ENCODE peak calls at places on chromosome 6, in seven cellular contexts. One of them, this sample, is unnamed.

GRCh38 chr6:116247285-116247684 is 6.6 kb downstream of the TSPYL4 start:
- DNase-seq in psoas muscle: no peak
- DNase-seq in Peyer's patch: no peak
- DNase-seq in A549: no peak
- DNase-seq in mammary epithelial cell: no peak
- DNase-seq in HFF-Myc: no peak
- DNase-seq in GM10248: no peak
- DNase-seq in this sample: no peak

GRCh38 chr6:43912598-43913387 is 142.8 kb downstream of the VEGFA start:
- DNase-seq in A549: no peak
- DNase-seq in Peyer's patch: no peak
- DNase-seq in psoas muscle: no peak
- DNase-seq in HFF-Myc: no peak
- DNase-seq in mammary epithelial cell: no peak
- DNase-seq in GM10248: no peak
- DNase-seq in this sample: no peak

GRCh38 chr6:41505084-41506049 is 40.8 kb upstream of the FOXP4 start:
- DNase-seq in mammary epithelial cell: peak; percentile 27
- DNase-seq in HFF-Myc: peak; percentile 21
- DNase-seq in Peyer's patch: peak; percentile 71
- DNase-seq in A549: no peak
- DNase-seq in GM10248: peak; percentile 78
- DNase-seq in psoas muscle: peak; percentile 78
- DNase-seq in this sample: no peak

GRCh38 chr6:89475634-89476033 is 42.7 kb downstream of the ANKRD6 start:
- DNase-seq in Peyer's patch: no peak
- DNase-seq in A549: no peak
- DNase-seq in GM10248: no peak
- DNase-seq in psoas muscle: no peak
- DNase-seq in mammary epithelial cell: peak; percentile 35
- DNase-seq in HFF-Myc: no peak
- DNase-seq in this sample: no peak

GRCh38 chr6:155481215-155481614 is 25.6 kb upstream of the NOX3 start:
- DNase-seq in mammary epithelial cell: no peak
- DNase-seq in A549: no peak
- DNase-seq in psoas muscle: no peak
- DNase-seq in HFF-Myc: no peak
- DNase-seq in GM10248: no peak
- DNase-seq in Peyer's patch: no peak
- DNase-seq in this sample: no peak

GRCh38 chr6:73323323-73323722 is 30.8 kb downstream of the DPPA5 start:
- DNase-seq in Peyer's patch: no peak
- DNase-seq in psoas muscle: no peak
- DNase-seq in mammary epithelial cell: no peak
- DNase-seq in GM10248: no peak
- DNase-seq in HFF-Myc: no peak
- DNase-seq in A549: no peak
- DNase-seq in this sample: no peak

GRCh38 chr6:16639689-16640480 is 121.4 kb downstream of the ATXN1 start:
- DNase-seq in psoas muscle: no peak
- DNase-seq in GM10248: no peak
- DNase-seq in A549: peak; percentile 25
- DNase-seq in Peyer's patch: no peak
- DNase-seq in mammary epithelial cell: peak; percentile 78
- DNase-seq in HFF-Myc: peak; percentile 42
- DNase-seq in this sample: no peak

GRCh38 chr6:110449545-110449903 is 26.9 kb downstream of the SLC22A16 start:
- DNase-seq in psoas muscle: no peak
- DNase-seq in mammary epithelial cell: no peak
- DNase-seq in A549: no peak
- DNase-seq in GM10248: no peak
- DNase-seq in HFF-Myc: no peak
- DNase-seq in Peyer's patch: no peak
- DNase-seq in this sample: no peak

GRCh38 chr6:40395066-40395697 is 192.0 kb downstream of the LRFN2 start:
- DNase-seq in HFF-Myc: no peak
- DNase-seq in A549: no peak
- DNase-seq in mammary epithelial cell: no peak
- DNase-seq in GM10248: no peak
- DNase-seq in Peyer's patch: no peak
- DNase-seq in psoas muscle: peak; percentile 52
- DNase-seq in this sample: no peak

GRCh38 chr6:84653027-84653551 is 111.3 kb downstream of the TBX18 start:
- DNase-seq in HFF-Myc: no peak
- DNase-seq in Peyer's patch: no peak
- DNase-seq in psoas muscle: no peak
- DNase-seq in A549: no peak
- DNase-seq in GM10248: no peak
- DNase-seq in mammary epithelial cell: no peak
- DNase-seq in this sample: no peak

GRCh38 chr6:111625511-111626331 is 20.0 kb upstream of the TRAF3IP2 start:
- DNase-seq in Peyer's patch: no peak
- DNase-seq in A549: no peak
- DNase-seq in HFF-Myc: no peak
- DNase-seq in psoas muscle: peak; percentile 60
- DNase-seq in mammary epithelial cell: peak; percentile 53
- DNase-seq in GM10248: no peak
- DNase-seq in this sample: no peak

GRCh38 chr6:1575213-1576041 is 34.3 kb upstream of the FOXC1 start:
- DNase-seq in Peyer's patch: no peak
- DNase-seq in A549: no peak
- DNase-seq in HFF-Myc: no peak
- DNase-seq in mammary epithelial cell: no peak
- DNase-seq in GM10248: no peak
- DNase-seq in psoas muscle: no peak
- DNase-seq in this sample: no peak

GRCh38 chr6:144797881-144798589 is 512.9 kb downstream of the UTRN start:
- DNase-seq in GM10248: no peak
- DNase-seq in A549: peak; percentile 44
- DNase-seq in Peyer's patch: no peak
- DNase-seq in psoas muscle: no peak
- DNase-seq in mammary epithelial cell: peak; percentile 16
- DNase-seq in HFF-Myc: peak; percentile 27
- DNase-seq in this sample: no peak

GRCh38 chr6:125832396-125832795 is 41.6 kb downstream of the NCOA7 start:
- DNase-seq in A549: no peak
- DNase-seq in psoas muscle: no peak
- DNase-seq in mammary epithelial cell: no peak
- DNase-seq in GM10248: no peak
- DNase-seq in HFF-Myc: no peak
- DNase-seq in Peyer's patch: no peak
- DNase-seq in this sample: no peak

GRCh38 chr6:30843611-30843998 is 40.7 kb upstream of the DDR1 start:
- DNase-seq in A549: no peak
- DNase-seq in psoas muscle: no peak
- DNase-seq in HFF-Myc: no peak
- DNase-seq in Peyer's patch: peak; percentile 5
- DNase-seq in mammary epithelial cell: no peak
- DNase-seq in GM10248: no peak
- DNase-seq in this sample: no peak

GRCh38 chr6:30841644-30842504 is 42.4 kb upstream of the DDR1 start:
- DNase-seq in mammary epithelial cell: no peak
- DNase-seq in GM10248: no peak
- DNase-seq in psoas muscle: no peak
- DNase-seq in Peyer's patch: peak; percentile 7
- DNase-seq in A549: no peak
- DNase-seq in HFF-Myc: no peak
- DNase-seq in this sample: no peak

GRCh38 chr6:30842754-30843610 is 41.3 kb upstream of the DDR1 start:
- DNase-seq in Peyer's patch: peak; percentile 10
- DNase-seq in A549: no peak
- DNase-seq in mammary epithelial cell: no peak
- DNase-seq in GM10248: no peak
- DNase-seq in psoas muscle: no peak
- DNase-seq in HFF-Myc: no peak
- DNase-seq in this sample: no peak

GRCh38 chr6:30845183-30845582 is 39.1 kb upstream of the DDR1 start:
- DNase-seq in psoas muscle: no peak
- DNase-seq in HFF-Myc: no peak
- DNase-seq in GM10248: no peak
- DNase-seq in Peyer's patch: no peak
- DNase-seq in A549: no peak
- DNase-seq in mammary epithelial cell: no peak
- DNase-seq in this sample: no peak

GRCh38 chr6:30844118-30844535 is 40.2 kb upstream of the DDR1 start:
- DNase-seq in A549: peak; percentile 33
- DNase-seq in HFF-Myc: no peak
- DNase-seq in psoas muscle: no peak
- DNase-seq in mammary epithelial cell: no peak
- DNase-seq in GM10248: no peak
- DNase-seq in Peyer's patch: peak; percentile 13
- DNase-seq in this sample: no peak
- TF ChIP-seq CTCF in A549: no peak
- TF ChIP-seq CTCF in HFF-Myc: no peak
- TF ChIP-seq CTCF in psoas muscle: no peak
- TF ChIP-seq CTCF in mammary epithelial cell: no peak
- TF ChIP-seq CTCF in GM10248: no peak
- TF ChIP-seq CTCF in Peyer's patch: no peak
- TF ChIP-seq CTCF in this sample: peak; percentile 59

DNA sequence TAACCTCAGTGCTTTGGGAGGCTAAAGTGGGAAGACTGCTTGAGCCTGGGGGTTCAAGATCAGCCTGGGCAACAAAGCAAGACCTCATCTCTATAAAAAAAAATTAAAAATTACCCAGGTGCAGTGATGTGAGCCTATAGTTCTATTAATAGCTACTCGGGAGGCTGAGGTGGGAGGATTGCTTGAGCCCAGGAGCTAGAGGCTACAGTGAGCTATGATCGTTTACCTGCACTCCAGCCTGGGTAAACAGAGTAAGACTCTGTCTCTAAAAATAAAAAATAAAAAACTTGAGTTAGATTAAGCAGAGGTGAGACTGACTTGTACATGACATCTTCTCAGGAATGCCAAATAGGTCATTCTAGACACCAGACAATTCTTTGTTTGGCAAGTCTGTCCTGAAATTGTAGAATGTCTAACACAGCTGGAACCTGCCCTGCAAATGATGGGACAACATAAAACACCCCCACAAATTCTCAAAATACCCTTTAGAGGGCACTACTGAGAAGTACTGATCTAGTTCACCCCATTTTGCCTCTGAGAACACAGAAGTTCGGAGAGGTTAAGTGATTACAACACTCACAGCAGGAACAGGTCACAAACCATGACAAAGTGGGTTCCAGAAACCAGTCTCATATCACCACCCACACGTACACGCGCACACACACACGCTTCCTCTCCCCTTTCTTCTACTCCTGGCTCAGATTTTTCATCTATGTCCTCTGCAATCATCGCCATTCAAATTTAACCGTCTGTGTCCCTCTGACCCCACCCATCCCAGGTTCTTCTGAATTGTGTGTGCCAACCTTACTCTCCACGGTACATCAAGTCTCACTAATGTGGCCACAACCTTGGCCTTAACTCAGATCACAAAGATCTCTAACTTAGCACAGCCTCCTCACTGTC is 38.3 kb downstream of the ARHGAP18 start:
- DNase-seq in GM10248: peak; percentile 75
- DNase-seq in psoas muscle: no peak
- DNase-seq in Peyer's patch: no peak
- DNase-seq in HFF-Myc: no peak
- DNase-seq in mammary epithelial cell: no peak
- DNase-seq in A549: no peak
- DNase-seq in this sample: no peak
- TF ChIP-seq CTCF in GM10248: peak; percentile 36
- TF ChIP-seq CTCF in psoas muscle: no peak
- TF ChIP-seq CTCF in Peyer's patch: peak; percentile 64
- TF ChIP-seq CTCF in HFF-Myc: peak; percentile 16
- TF ChIP-seq CTCF in mammary epithelial cell: peak; percentile 7
- TF ChIP-seq CTCF in A549: no peak
- TF ChIP-seq CTCF in this sample: peak; percentile 39

GRCh38 chr6:34065470-34066283 is 80.2 kb downstream of the GRM4 start:
- DNase-seq in HFF-Myc: no peak
- DNase-seq in GM10248: no peak
- DNase-seq in A549: no peak
- DNase-seq in mammary epithelial cell: no peak
- DNase-seq in Peyer's patch: no peak
- DNase-seq in psoas muscle: no peak
- DNase-seq in this sample: no peak

GRCh38 chr6:34066284-34066571 is 79.7 kb downstream of the GRM4 start:
- DNase-seq in Peyer's patch: no peak
- DNase-seq in psoas muscle: no peak
- DNase-seq in GM10248: no peak
- DNase-seq in A549: no peak
- DNase-seq in HFF-Myc: no peak
- DNase-seq in mammary epithelial cell: peak; percentile 27
- DNase-seq in this sample: no peak

GRCh38 chr6:34066772-34067770 is 78.8 kb downstream of the GRM4 start:
- DNase-seq in psoas muscle: no peak
- DNase-seq in HFF-Myc: no peak
- DNase-seq in mammary epithelial cell: no peak
- DNase-seq in Peyer's patch: no peak
- DNase-seq in A549: no peak
- DNase-seq in GM10248: no peak
- DNase-seq in this sample: no peak

GRCh38 chr6:34068462-34069044 is 77.3 kb downstream of the GRM4 start:
- DNase-seq in psoas muscle: no peak
- DNase-seq in HFF-Myc: no peak
- DNase-seq in GM10248: no peak
- DNase-seq in mammary epithelial cell: no peak
- DNase-seq in Peyer's patch: no peak
- DNase-seq in A549: no peak
- DNase-seq in this sample: no peak

DNA sequence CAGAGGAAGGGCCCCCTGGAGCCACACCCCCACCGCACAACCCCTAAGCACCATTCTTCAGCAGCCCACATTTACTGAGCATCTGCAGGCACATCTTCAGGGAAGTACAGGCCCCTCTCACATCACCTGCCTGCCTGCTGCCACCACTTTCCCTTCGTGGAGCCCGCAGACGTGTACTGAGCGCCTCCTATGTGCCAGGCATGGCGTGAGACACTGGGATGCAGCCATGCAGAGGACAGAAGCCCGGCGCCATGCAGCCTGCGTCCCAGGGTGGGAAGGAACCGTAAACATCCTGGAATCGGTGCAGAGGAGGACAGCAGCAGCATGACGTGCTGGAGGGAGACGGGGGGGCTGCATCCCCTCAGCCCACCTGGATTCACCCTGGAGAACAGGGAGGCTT is 78.1 kb downstream of the GRM4 start:
- DNase-seq in Peyer's patch: no peak
- DNase-seq in GM10248: no peak
- DNase-seq in HFF-Myc: no peak
- DNase-seq in psoas muscle: no peak
- DNase-seq in A549: peak; percentile 37
- DNase-seq in mammary epithelial cell: no peak
- DNase-seq in this sample: no peak
- TF ChIP-seq CTCF in Peyer's patch: no peak
- TF ChIP-seq CTCF in GM10248: peak; percentile 24
- TF ChIP-seq CTCF in HFF-Myc: peak; percentile 23
- TF ChIP-seq CTCF in psoas muscle: no peak
- TF ChIP-seq CTCF in A549: peak; percentile 11
- TF ChIP-seq CTCF in mammary epithelial cell: no peak
- TF ChIP-seq CTCF in this sample: no peak

DNA sequence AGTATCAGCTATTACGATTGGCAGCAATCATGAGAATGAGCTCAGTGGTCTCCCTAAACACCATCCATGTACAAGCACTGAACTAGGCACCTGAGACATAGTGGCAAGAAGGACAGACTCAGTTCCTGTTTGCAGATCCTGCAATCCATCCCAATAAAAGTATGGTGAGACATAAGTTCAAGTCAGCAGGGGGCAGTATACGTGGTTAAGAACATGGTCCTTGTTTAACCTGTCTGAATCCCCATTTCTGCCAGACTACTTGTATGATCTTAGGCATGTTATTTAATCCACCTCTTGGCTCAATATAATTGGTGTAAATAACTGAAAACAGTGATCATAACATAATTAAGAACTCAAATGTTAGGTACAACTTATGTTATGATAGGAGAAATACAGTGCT is 33.2 kb upstream of the PNISR start:
- DNase-seq in psoas muscle: no peak
- DNase-seq in Peyer's patch: no peak
- DNase-seq in mammary epithelial cell: peak; percentile 12
- DNase-seq in HFF-Myc: peak; percentile 19
- DNase-seq in A549: peak; percentile 58
- DNase-seq in GM10248: no peak
- DNase-seq in this sample: no peak
- TF ChIP-seq CTCF in psoas muscle: no peak
- TF ChIP-seq CTCF in Peyer's patch: no peak
- TF ChIP-seq CTCF in mammary epithelial cell: peak; percentile 27
- TF ChIP-seq CTCF in HFF-Myc: no peak
- TF ChIP-seq CTCF in A549: no peak
- TF ChIP-seq CTCF in GM10248: no peak
- TF ChIP-seq CTCF in this sample: peak; percentile 62

This sample was measured in chondrocyte.